ENCODE peak calls at places on chromosome 19, in five cellular contexts. S, N, U, J and L are unnamed samples.

GRCh38 chr19:46478356-46478986 is 7.1 kb upstream of the PNMA8A start:
- DNase-seq in S (peak; percentile 84), N (no peak), U (no peak), J (no peak), L (no peak)

GRCh38 chr19:19262190-19263057 is 10.7 kb downstream of the TM6SF2 start:
- DNase-seq in S (no peak), N (no peak), U (no peak), J (no peak), L (no peak)

GRCh38 chr19:12792048-12792852 is 964 bp downstream of the JUNB start:
- DNase-seq in S (peak; percentile 45), N (peak; percentile 68), U (no peak), J (peak; percentile 79), L (peak; percentile 55)

GRCh38 chr19:54473071-54473941 is at the start of gene CDC42EP5:
- DNase-seq in S (peak; percentile 85), N (no peak), U (no peak), J (no peak), L (no peak)

GRCh38 chr19:53868091-53868891 is 608 bp downstream of the MYADM start:
- DNase-seq in S (peak; percentile 53), N (peak; percentile 15), U (no peak), J (peak; percentile 58), L (no peak)

GRCh38 chr19:16190736-16191135 is 5.5 kb downstream of the FAM32A start:
- DNase-seq in S (no peak), N (no peak), U (no peak), J (no peak), L (no peak)

GRCh38 chr19:18529782-18530181 is 7.9 kb upstream of the ELL start:
- DNase-seq in S (no peak), N (no peak), U (no peak), J (no peak), L (no peak)

GRCh38 chr19:41327499-41328156 is 17.7 kb downstream of the CCDC97 start:
- DNase-seq in S (peak; percentile 58), N (peak; percentile 80), U (peak; percentile 50), J (peak; percentile 82), L (no peak)

GRCh38 chr19:2455481-2456300 is 1.1 kb downstream of the LMNB2 start:
- DNase-seq in S (no peak), N (no peak), U (no peak), J (peak; percentile 19), L (no peak)

GRCh38 chr19:48718711-48719231 is 754 bp downstream of the MAMSTR start:
- DNase-seq in S (no peak), N (no peak), U (no peak), J (no peak), L (no peak)

GRCh38 chr19:44848805-44849457 is 2.8 kb downstream of the NECTIN2 start:
- DNase-seq in S (no peak), N (no peak), U (no peak), J (no peak), L (no peak)

GRCh38 chr19:50723735-50724521 is 764 bp downstream of the CLEC11A start:
- DNase-seq in S (no peak), N (no peak), U (no peak), J (no peak), L (no peak)

GRCh38 chr19:34104099-34104498 is 68.2 kb upstream of the LSM14A start:
- DNase-seq in S (no peak), N (no peak), U (no peak), J (no peak), L (no peak)

GRCh38 chr19:1513492-1514294 is 874 bp upstream of the ADAMTSL5 start:
- DNase-seq in S (no peak), N (peak; percentile 65), U (peak; percentile 36), J (peak; percentile 57), L (no peak)

GRCh38 chr19:709965-710714 is 1.4 kb downstream of the PALM start:
- DNase-seq in S (no peak), N (no peak), U (no peak), J (no peak), L (no peak)

GRCh38 chr19:39411006-39411831 is 1.2 kb upstream of the PLEKHG2 start:
- DNase-seq in S (peak; percentile 65), N (no peak), U (no peak), J (no peak), L (no peak)

GRCh38 chr19:3175761-3176714 is 2.5 kb upstream of the S1PR4 start:
- DNase-seq in S (peak; percentile 51), N (no peak), U (no peak), J (peak; percentile 27), L (no peak)

GRCh38 chr19:530133-531008 is 1.2 kb upstream of the CDC34 start:
- DNase-seq in S (no peak), N (no peak), U (no peak), J (no peak), L (no peak)

GRCh38 chr19:750640-751423 is at the start of gene MISP:
- DNase-seq in S (no peak), N (no peak), U (no peak), J (no peak), L (no peak)

GRCh38 chr19:50365434-50366306 is at the start of gene NAPSA:
- DNase-seq in S (no peak), N (no peak), U (no peak), J (no peak), L (no peak)

GRCh38 chr19:48249502-48250014 is 6.2 kb downstream of the CARD8 start:
- DNase-seq in S (peak; percentile 12), N (peak; percentile 67), U (peak; percentile 27), J (peak; percentile 71), L (no peak)

GRCh38 chr19:1110809-1111640 is 7.2 kb downstream of the GPX4 start:
- DNase-seq in S (no peak), N (no peak), U (no peak), J (no peak), L (no peak)

GRCh38 chr19:14031719-14032480 is at the start of gene IL27RA:
- DNase-seq in S (peak; percentile 30), N (peak; percentile 66), U (peak; percentile 38), J (peak; percentile 90), L (no peak)

GRCh38 chr19:31718041-31718440 is 368.8 kb upstream of the TSHZ3 start:
- DNase-seq in S (no peak), N (no peak), U (no peak), J (no peak), L (peak; percentile 5)

GRCh38 chr19:401836-402535 is 7.0 kb downstream of the C2CD4C start:
- DNase-seq in S (no peak), N (no peak), U (no peak), J (no peak), L (no peak)

GRCh38 chr19:1274852-1275259 is 474 bp upstream of the FAM174C start:
- DNase-seq in S (no peak), N (no peak), U (no peak), J (no peak), L (no peak)

GRCh38 chr19:10568826-10569651 is at the start of gene CDKN2D:
- DNase-seq in S (peak; percentile 100), N (peak; percentile 100), U (peak; percentile 98), J (peak; percentile 98), L (peak; percentile 100)

GRCh38 chr19:13062317-13062716 is 40.3 kb downstream of the LYL1 start:
- DNase-seq in S (no peak), N (no peak), U (no peak), J (no peak), L (no peak)

GRCh38 chr19:46605356-46605821 is 4.3 kb downstream of the CALM3 start:
- DNase-seq in S (no peak), N (no peak), U (no peak), J (no peak), L (no peak)

GRCh38 chr19:3119782-3120380 is 16.0 kb upstream of the GNA15 start:
- DNase-seq in S (no peak), N (no peak), U (no peak), J (no peak), L (no peak)

GRCh38 chr19:32652893-32653625 is 21.9 kb downstream of the ANKRD27 start:
- DNase-seq in S (peak; percentile 57), N (no peak), U (no peak), J (no peak), L (no peak)

GRCh38 chr19:37519890-37520289 is 13.2 kb downstream of the ZNF793 start:
- DNase-seq in S (peak; percentile 10), N (no peak), U (no peak), J (no peak), L (no peak)

GRCh38 chr19:3029070-3029923 is at the start of gene TLE2:
- DNase-seq in S (no peak), N (no peak), U (no peak), J (no peak), L (no peak)

GRCh38 chr19:13033819-13034611 is 38.7 kb downstream of the NFIX start:
- DNase-seq in S (peak; percentile 56), N (peak; percentile 29), U (no peak), J (no peak), L (no peak)

GRCh38 chr19:7912697-7913564 is 1.7 kb upstream of the TGFBR3L start:
- DNase-seq in S (no peak), N (no peak), U (no peak), J (no peak), L (no peak)

GRCh38 chr19:11539495-11540365 is 1.1 kb downstream of the CNN1 start:
- DNase-seq in S (no peak), N (no peak), U (no peak), J (no peak), L (no peak)

GRCh38 chr19:39768334-39768733 is 10.3 kb upstream of the LEUTX start:
- DNase-seq in S (no peak), N (no peak), U (no peak), J (no peak), L (no peak)

GRCh38 chr19:19278315-19278714 is 5.2 kb upstream of the TM6SF2 start:
- DNase-seq in S (no peak), N (no peak), U (no peak), J (no peak), L (no peak)

GRCh38 chr19:494171-495046 is 1.9 kb upstream of the MADCAM1 start:
- DNase-seq in S (no peak), N (no peak), U (no peak), J (no peak), L (no peak)